ENCODE peak calls at places on chromosomes 7 and 10, in four cellular contexts. One of them, this sample, is unnamed.

GRCh38 chr7:135326636-135327280 is 93.1 kb downstream of the STRA8 start:
- DNase-seq in stimulated activated CD8-positive, alpha-beta memory T cell treated with anti-CD3 and anti-CD28 coated beads, Interleukin-7, amount 100 ng/mL, for 4 hours: no peak
- DNase-seq in uterus: no peak
- DNase-seq in H4: no peak
- DNase-seq in this sample: no peak

GRCh38 chr7:82623812-82624211 is 180.2 kb upstream of the CACNA2D1 start:
- DNase-seq in H4: no peak
- DNase-seq in stimulated activated CD8-positive, alpha-beta memory T cell treated with anti-CD3 and anti-CD28 coated beads, Interleukin-7, amount 100 ng/mL, for 4 hours: no peak
- DNase-seq in uterus: no peak
- DNase-seq in this sample: no peak

GRCh38 chr10:4046722-4047354 is 261.8 kb upstream of the KLF6 start:
- DNase-seq in H4: no peak
- DNase-seq in uterus: peak
- DNase-seq in stimulated activated CD8-positive, alpha-beta memory T cell treated with anti-CD3 and anti-CD28 coated beads, Interleukin-7, amount 100 ng/mL, for 4 hours: no peak
- DNase-seq in this sample: no peak

GRCh38 chr10:458466-458865 is 231.0 kb downstream of the DIP2C start:
- DNase-seq in stimulated activated CD8-positive, alpha-beta memory T cell treated with anti-CD3 and anti-CD28 coated beads, Interleukin-7, amount 100 ng/mL, for 4 hours: no peak
- DNase-seq in uterus: no peak
- DNase-seq in H4: no peak
- DNase-seq in this sample: no peak

GRCh38 chr7:14892961-14893360 is 9.6 kb downstream of the DGKB start:
- DNase-seq in H4: no peak
- DNase-seq in stimulated activated CD8-positive, alpha-beta memory T cell treated with anti-CD3 and anti-CD28 coated beads, Interleukin-7, amount 100 ng/mL, for 4 hours: no peak
- DNase-seq in uterus: no peak
- DNase-seq in this sample: no peak

GRCh38 chr7:85682819-85683218 is 496.0 kb upstream of the SEMA3D start:
- DNase-seq in uterus: no peak
- DNase-seq in stimulated activated CD8-positive, alpha-beta memory T cell treated with anti-CD3 and anti-CD28 coated beads, Interleukin-7, amount 100 ng/mL, for 4 hours: no peak
- DNase-seq in H4: peak
- DNase-seq in this sample: no peak

GRCh38 chr7:16071246-16071857 is 350.0 kb downstream of the CRPPA start:
- DNase-seq in stimulated activated CD8-positive, alpha-beta memory T cell treated with anti-CD3 and anti-CD28 coated beads, Interleukin-7, amount 100 ng/mL, for 4 hours: no peak
- DNase-seq in H4: peak
- DNase-seq in uterus: no peak
- DNase-seq in this sample: peak

GRCh38 chr7:158649279-158649678 is 55.3 kb downstream of the NCAPG2 start:
- DNase-seq in stimulated activated CD8-positive, alpha-beta memory T cell treated with anti-CD3 and anti-CD28 coated beads, Interleukin-7, amount 100 ng/mL, for 4 hours: no peak
- DNase-seq in uterus: peak
- DNase-seq in H4: peak
- DNase-seq in this sample: no peak

GRCh38 chr7:18590744-18591340 is 95.3 kb downstream of the HDAC9 start:
- DNase-seq in stimulated activated CD8-positive, alpha-beta memory T cell treated with anti-CD3 and anti-CD28 coated beads, Interleukin-7, amount 100 ng/mL, for 4 hours: no peak
- DNase-seq in uterus: no peak
- DNase-seq in H4: peak
- DNase-seq in this sample: no peak

GRCh38 chr10:132169766-132170560 is 16.8 kb upstream of the DPYSL4 start:
- DNase-seq in H4: no peak
- DNase-seq in stimulated activated CD8-positive, alpha-beta memory T cell treated with anti-CD3 and anti-CD28 coated beads, Interleukin-7, amount 100 ng/mL, for 4 hours: no peak
- DNase-seq in uterus: no peak
- DNase-seq in this sample: peak

GRCh38 chr10:99328579-99329237 is 448 bp upstream of the CNNM1 start:
- DNase-seq in H4: no peak
- DNase-seq in uterus: no peak
- DNase-seq in stimulated activated CD8-positive, alpha-beta memory T cell treated with anti-CD3 and anti-CD28 coated beads, Interleukin-7, amount 100 ng/mL, for 4 hours: no peak
- DNase-seq in this sample: peak

GRCh38 chr7:111678986-111679385 is 116.7 kb upstream of the IMMP2L start:
- DNase-seq in stimulated activated CD8-positive, alpha-beta memory T cell treated with anti-CD3 and anti-CD28 coated beads, Interleukin-7, amount 100 ng/mL, for 4 hours: no peak
- DNase-seq in H4: no peak
- DNase-seq in uterus: no peak
- DNase-seq in this sample: no peak

GRCh38 chr10:24503627-24504320 is 219.9 kb downstream of the ARHGAP21 start:
- DNase-seq in stimulated activated CD8-positive, alpha-beta memory T cell treated with anti-CD3 and anti-CD28 coated beads, Interleukin-7, amount 100 ng/mL, for 4 hours: no peak
- DNase-seq in H4: peak
- DNase-seq in uterus: no peak
- DNase-seq in this sample: no peak

GRCh38 chr10:103807996-103808395 is 47.4 kb downstream of the SH3PXD2A start:
- DNase-seq in stimulated activated CD8-positive, alpha-beta memory T cell treated with anti-CD3 and anti-CD28 coated beads, Interleukin-7, amount 100 ng/mL, for 4 hours: no peak
- DNase-seq in H4: no peak
- DNase-seq in uterus: no peak
- DNase-seq in this sample: no peak

GRCh38 chr10:127524869-127525268 is 24.2 kb upstream of the NPS start:
- DNase-seq in stimulated activated CD8-positive, alpha-beta memory T cell treated with anti-CD3 and anti-CD28 coated beads, Interleukin-7, amount 100 ng/mL, for 4 hours: no peak
- DNase-seq in H4: peak
- DNase-seq in uterus: no peak
- DNase-seq in this sample: no peak

GRCh38 chr7:5595545-5596045 is 172.0 kb upstream of the TNRC18 start:
- DNase-seq in stimulated activated CD8-positive, alpha-beta memory T cell treated with anti-CD3 and anti-CD28 coated beads, Interleukin-7, amount 100 ng/mL, for 4 hours: no peak
- DNase-seq in uterus: no peak
- DNase-seq in H4: peak
- DNase-seq in this sample: peak

GRCh38 chr7:22373911-22374310 is 17.0 kb upstream of the RAPGEF5 start:
- DNase-seq in H4: no peak
- DNase-seq in uterus: no peak
- DNase-seq in stimulated activated CD8-positive, alpha-beta memory T cell treated with anti-CD3 and anti-CD28 coated beads, Interleukin-7, amount 100 ng/mL, for 4 hours: no peak
- DNase-seq in this sample: no peak

GRCh38 chr10:110863956-110864355 is 7.8 kb upstream of the PDCD4 start:
- DNase-seq in stimulated activated CD8-positive, alpha-beta memory T cell treated with anti-CD3 and anti-CD28 coated beads, Interleukin-7, amount 100 ng/mL, for 4 hours: no peak
- DNase-seq in H4: no peak
- DNase-seq in uterus: no peak
- DNase-seq in this sample: no peak

GRCh38 chr10:132403511-132404168 is 6.6 kb downstream of the PWWP2B start:
- DNase-seq in stimulated activated CD8-positive, alpha-beta memory T cell treated with anti-CD3 and anti-CD28 coated beads, Interleukin-7, amount 100 ng/mL, for 4 hours: no peak
- DNase-seq in uterus: no peak
- DNase-seq in H4: no peak
- DNase-seq in this sample: no peak

GRCh38 chr10:119303886-119304285 is 96.5 kb downstream of the GRK5 start:
- DNase-seq in H4: no peak
- DNase-seq in stimulated activated CD8-positive, alpha-beta memory T cell treated with anti-CD3 and anti-CD28 coated beads, Interleukin-7, amount 100 ng/mL, for 4 hours: no peak
- DNase-seq in uterus: no peak
- DNase-seq in this sample: no peak

GRCh38 chr7:27260211-27260610 is 17.6 kb downstream of the EVX1 start:
- DNase-seq in stimulated activated CD8-positive, alpha-beta memory T cell treated with anti-CD3 and anti-CD28 coated beads, Interleukin-7, amount 100 ng/mL, for 4 hours: no peak
- DNase-seq in H4: no peak
- DNase-seq in uterus: no peak
- DNase-seq in this sample: no peak

GRCh38 chr10:130808243-130808642 is 503.3 kb downstream of the TCERG1L start:
- DNase-seq in uterus: no peak
- DNase-seq in H4: no peak
- DNase-seq in stimulated activated CD8-positive, alpha-beta memory T cell treated with anti-CD3 and anti-CD28 coated beads, Interleukin-7, amount 100 ng/mL, for 4 hours: no peak
- DNase-seq in this sample: no peak

GRCh38 chr10:97506214-97506991 is 7.7 kb downstream of the UBTD1 start:
- DNase-seq in uterus: no peak
- DNase-seq in stimulated activated CD8-positive, alpha-beta memory T cell treated with anti-CD3 and anti-CD28 coated beads, Interleukin-7, amount 100 ng/mL, for 4 hours: no peak
- DNase-seq in H4: no peak
- DNase-seq in this sample: no peak

GRCh38 chr7:15461576-15461975 is 100.2 kb downstream of the AGMO start:
- DNase-seq in uterus: no peak
- DNase-seq in stimulated activated CD8-positive, alpha-beta memory T cell treated with anti-CD3 and anti-CD28 coated beads, Interleukin-7, amount 100 ng/mL, for 4 hours: no peak
- DNase-seq in H4: peak
- DNase-seq in this sample: no peak

GRCh38 chr10:73096041-73096451 is 620 bp downstream of the P4HA1 start:
- DNase-seq in stimulated activated CD8-positive, alpha-beta memory T cell treated with anti-CD3 and anti-CD28 coated beads, Interleukin-7, amount 100 ng/mL, for 4 hours: peak
- DNase-seq in uterus: peak
- DNase-seq in H4: peak
- DNase-seq in this sample: peak

GRCh38 chr10:103238506-103239252 is 7.0 kb upstream of the RPEL1 start:
- DNase-seq in stimulated activated CD8-positive, alpha-beta memory T cell treated with anti-CD3 and anti-CD28 coated beads, Interleukin-7, amount 100 ng/mL, for 4 hours: no peak
- DNase-seq in H4: peak
- DNase-seq in uterus: no peak
- DNase-seq in this sample: no peak

GRCh38 chr10:16505168-16505567 is 16.5 kb downstream of the C1QL3 start:
- DNase-seq in stimulated activated CD8-positive, alpha-beta memory T cell treated with anti-CD3 and anti-CD28 coated beads, Interleukin-7, amount 100 ng/mL, for 4 hours: no peak
- DNase-seq in H4: no peak
- DNase-seq in uterus: no peak
- DNase-seq in this sample: no peak

GRCh38 chr7:105278565-105278964 is 110.2 kb downstream of the SRPK2 start:
- DNase-seq in stimulated activated CD8-positive, alpha-beta memory T cell treated with anti-CD3 and anti-CD28 coated beads, Interleukin-7, amount 100 ng/mL, for 4 hours: no peak
- DNase-seq in uterus: no peak
- DNase-seq in H4: no peak
- DNase-seq in this sample: no peak

This sample was measured in dorsolateral prefrontal cortex.